ENCODE peak calls at places on chromosome 20, in five cellular contexts. D is A549, I is GM12878, X is K562, R is HCT116. H is an unnamed sample.
A peak's percentile ranks its signal among the peaks of the same experiment; 100 is the strongest.

GRCh38 chr20:59400666-59401065 is 100.3 kb downstream of the EDN3 start:
- DNase-seq in D (no peak), I (no peak), X (no peak), R (no peak), H (no peak)

GRCh38 chr20:56924976-56925695 is 296.0 kb downstream of the TFAP2C start:
- DNase-seq in D (peak; percentile 11), I (no peak), X (no peak), R (no peak), H (no peak)

GRCh38 chr20:45097485-45098095 is 3.3 kb downstream of the KCNS1 start:
- DNase-seq in D (no peak), I (no peak), X (no peak), R (no peak), H (no peak)

GRCh38 chr20:38143646-38144554 is 21.2 kb downstream of the TGM2 start:
- DNase-seq in D (peak; percentile 63), I (no peak), X (peak; percentile 58), R (no peak), H (peak; percentile 95)

GRCh38 chr20:1333462-1334369 is 4.8 kb upstream of the SDCBP2 start:
- DNase-seq in D (no peak), I (no peak), X (no peak), R (no peak), H (no peak)

GRCh38 chr20:31974975-31975481 is 7.1 kb downstream of the XKR7 start:
- DNase-seq in D (no peak), I (no peak), X (no peak), R (no peak), H (no peak)

GRCh38 chr20:18363708-18364107 is 75.4 kb downstream of the ZNF133 start:
- DNase-seq in D (no peak), I (no peak), X (no peak), R (no peak), H (no peak)

GRCh38 chr20:40959325-40960092 is 69.1 kb upstream of the TOP1 start:
- DNase-seq in D (no peak), I (no peak), X (no peak), R (no peak), H (no peak)

GRCh38 chr20:428658-429200 is 20.6 kb downstream of the RBCK1 start:
- DNase-seq in D (no peak), I (no peak), X (no peak), R (no peak), H (no peak)

GRCh38 chr20:57930328-57930727 is 220.5 kb upstream of the PMEPA1 start:
- DNase-seq in D (no peak), I (no peak), X (no peak), R (no peak), H (no peak)

GRCh38 chr20:23145281-23145700 is 59.2 kb upstream of the CD93 start:
- DNase-seq in D (no peak), I (no peak), X (no peak), R (no peak), H (peak; percentile 56)

GRCh38 chr20:11849976-11850670 is 67.6 kb upstream of the BTBD3 start:
- DNase-seq in D (no peak), I (no peak), X (no peak), R (peak; percentile 8), H (peak; percentile 45)

GRCh38 chr20:57397004-57397692 is 6.0 kb downstream of the RBM38 start:
- DNase-seq in D (no peak), I (no peak), X (no peak), R (no peak), H (no peak)

GRCh38 chr20:13290724-13291123 is 69.7 kb downstream of the ISM1 start:
- DNase-seq in D (no peak), I (no peak), X (no peak), R (no peak), H (no peak)

GRCh38 chr20:6074784-6075183 is 20.9 kb upstream of the LRRN4 start:
- DNase-seq in D (no peak), I (no peak), X (no peak), R (no peak), H (no peak)

GRCh38 chr20:61581825-61582188 is 329.7 kb downstream of the CDH4 start:
- DNase-seq in D (no peak), I (no peak), X (no peak), R (no peak), H (no peak)

GRCh38 chr20:15555913-15556312 is 1017.3 kb downstream of the KIF16B start:
- DNase-seq in D (no peak), I (no peak), X (no peak), R (no peak), H (no peak)

GRCh38 chr20:16816192-16816591 is 68.0 kb downstream of the OTOR start:
- DNase-seq in D (no peak), I (no peak), X (no peak), R (no peak), H (no peak)

GRCh38 chr20:6051505-6051904 is 2.4 kb downstream of the LRRN4 start:
- DNase-seq in D (no peak), I (no peak), X (no peak), R (no peak), H (peak; percentile 73)

GRCh38 chr20:62711703-62712101 is 3.1 kb downstream of the NTSR1 start:
- DNase-seq in D (no peak), I (no peak), X (peak; percentile 76), R (no peak), H (no peak)

GRCh38 chr20:3245156-3245555 is 6.2 kb upstream of the SLC4A11 start:
- DNase-seq in D (no peak), I (no peak), X (no peak), R (no peak), H (no peak)

GRCh38 chr20:2387180-2387577 is 6.5 kb downstream of the TGM6 start:
- DNase-seq in D (peak; percentile 46), I (peak; percentile 21), X (peak; percentile 55), R (peak; percentile 39), H (peak; percentile 19)

GRCh38 chr20:11791316-11792228 is 126.1 kb upstream of the BTBD3 start:
- DNase-seq in D (no peak), I (no peak), X (no peak), R (no peak), H (no peak)

GRCh38 chr20:13008761-13009681 is at the start of gene SPTLC3:
- DNase-seq in D (no peak), I (no peak), X (no peak), R (no peak), H (peak; percentile 36)

GRCh38 chr20:1761116-1761515 is 103.5 kb upstream of the SIRPG start:
- DNase-seq in D (peak; percentile 46), I (no peak), X (no peak), R (peak; percentile 13), H (peak; percentile 94)

GRCh38 chr20:52622086-52622485 is 350.1 kb upstream of the TSHZ2 start:
- DNase-seq in D (no peak), I (no peak), X (no peak), R (no peak), H (no peak)

GRCh38 chr20:63978319-63979220 is 872 bp downstream of the SAMD10 start:
- DNase-seq in D (no peak), I (no peak), X (peak; percentile 73), R (no peak), H (peak; percentile 43)

GRCh38 chr20:11891081-11891826 is 26.4 kb upstream of the BTBD3 start:
- DNase-seq in D (peak; percentile 21), I (no peak), X (peak; percentile 40), R (no peak), H (peak; percentile 34)

GRCh38 chr20:32600681-32601237 is 15.6 kb upstream of the NOL4L start:
- DNase-seq in D (no peak), I (no peak), X (no peak), R (no peak), H (no peak)

GRCh38 chr20:13819885-13820645 is 35.2 kb downstream of the NDUFAF5 start:
- DNase-seq in D (peak; percentile 73), I (no peak), X (peak; percentile 32), R (peak; percentile 42), H (peak; percentile 49)

GRCh38 chr20:4507288-4507719 is 214.4 kb upstream of the PRND start:
- DNase-seq in D (no peak), I (no peak), X (no peak), R (no peak), H (peak; percentile 95)

GRCh38 chr20:57897891-57898290 is 188.1 kb upstream of the PMEPA1 start:
- DNase-seq in D (no peak), I (no peak), X (no peak), R (no peak), H (no peak)

DNA sequence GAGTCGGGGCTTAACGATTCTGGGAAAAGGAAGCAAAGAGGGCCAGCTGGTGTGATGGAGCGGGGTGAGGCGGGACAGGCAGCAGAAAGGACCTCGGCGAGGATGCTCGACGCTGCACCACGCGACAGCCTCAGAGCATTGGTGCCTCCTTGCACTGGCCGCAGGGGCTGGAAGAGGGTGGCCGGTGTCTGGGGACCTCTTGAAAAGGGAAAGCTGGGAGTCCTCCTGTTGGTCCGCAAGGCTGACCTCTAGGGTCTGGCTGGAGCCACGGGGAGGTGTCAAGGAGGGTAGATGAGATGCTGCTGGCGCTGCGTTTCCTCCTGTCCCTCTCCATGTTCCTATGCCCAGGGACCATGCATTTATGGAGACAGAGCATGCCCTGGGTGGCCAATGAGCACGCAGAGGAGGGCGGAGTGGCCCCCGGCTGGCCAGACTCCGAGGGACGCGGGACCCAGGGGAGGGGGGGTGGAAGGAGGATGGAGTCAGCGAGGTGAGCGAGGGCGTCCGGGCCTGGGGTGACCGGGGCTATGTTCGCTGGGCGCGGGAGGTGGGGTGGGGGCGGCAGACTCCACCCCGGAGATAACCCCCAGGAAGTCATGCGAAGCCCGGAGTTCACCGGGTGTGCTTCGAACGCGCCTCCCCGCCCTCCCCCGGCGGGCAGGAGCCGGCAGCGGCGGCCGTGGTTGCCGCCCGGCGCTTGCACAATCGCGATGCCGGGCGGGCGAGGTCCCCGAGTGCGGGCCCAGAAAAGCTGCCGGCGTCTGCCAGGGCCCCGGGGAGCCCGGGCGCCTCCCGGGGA is at the start of gene CYP24A1:
- DNase-seq in D (peak; percentile 97), I (no peak), X (no peak), R (no peak), H (no peak)
- H3K4me3 ChIP-seq in D (peak within 1 kb of the TSS; percentile 83), I (no peak within 1 kb of the TSS), X (no peak within 1 kb of the TSS), R (peak within 1 kb of the TSS; percentile 41), H (no peak within 1 kb of the TSS)

GRCh38 chr20:34515484-34516037 is 661 bp upstream of the DYNLRB1 start:
- DNase-seq in D (no peak), I (peak; percentile 56), X (peak; percentile 65), R (no peak), H (peak; percentile 47)
- TF ChIP-seq RAD21 in D (no peak), I (no peak), X (no peak), R (no peak), H (no peak)

DNA sequence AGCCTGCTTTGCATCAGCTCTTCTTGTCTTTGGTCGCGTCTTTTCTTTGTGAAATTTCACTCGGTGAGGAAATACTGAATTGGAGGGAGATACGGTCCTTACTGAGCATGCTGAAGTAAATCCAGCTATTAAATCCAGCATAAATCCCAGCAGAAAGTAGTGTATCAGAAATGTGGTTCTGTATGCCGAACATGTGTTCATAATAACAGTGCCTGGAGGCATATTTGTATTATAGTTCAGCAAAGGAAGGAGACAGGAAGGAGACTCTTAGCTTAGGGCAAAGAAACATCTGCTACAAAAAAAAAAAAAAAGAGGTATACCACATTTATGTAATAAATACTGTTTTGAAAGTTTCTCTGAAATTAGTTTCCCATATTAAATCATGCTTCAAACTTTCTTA is 211.8 kb downstream of the PLCB4 start:
- DNase-seq in D (no peak), I (no peak), X (no peak), R (no peak), H (peak; percentile 21)
- H3K4me3 ChIP-seq in D (no peak overlapping the region), I (no peak overlapping the region), X (no peak overlapping the region), R (no peak overlapping the region), H (no peak overlapping the region)

DNA sequence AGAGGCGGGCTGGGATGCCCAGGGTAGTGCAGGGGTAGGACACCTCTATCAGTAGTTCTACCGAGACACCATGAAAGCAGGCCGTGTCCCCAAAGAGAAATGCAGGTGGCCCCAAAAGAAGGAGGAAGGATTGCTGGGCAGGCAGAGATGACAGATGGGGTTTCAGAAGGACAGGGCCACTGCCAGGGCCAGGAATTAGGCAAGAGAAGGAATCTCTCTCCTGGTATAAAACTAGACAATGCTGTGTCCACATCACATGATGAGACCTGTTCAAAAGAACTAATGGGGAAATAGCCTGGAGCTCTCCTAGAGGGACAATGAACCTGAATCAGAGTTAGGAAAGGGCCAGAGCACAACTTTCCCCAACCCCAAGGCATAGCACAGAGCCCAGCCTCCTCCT is 21.6 kb upstream of the VSX1 start:
- DNase-seq in D (no peak), I (no peak), X (no peak), R (no peak), H (no peak)
- TF ChIP-seq RAD21 in D (no peak), I (no peak), X (no peak), R (no peak), H (no peak)

H was measured in IMR-90.